ENCODE peak calls at places on chromosomes 16 and 17, in seven cellular contexts. X, A, L, I, B, G and K are unnamed samples.

GRCh38 chr17:10114931-10115535 is 83.4 kb downstream of the GAS7 start:
- DNase-seq in X (peak), A (peak), L (peak), I (peak), B (peak), G (peak), K (peak)

GRCh38 chr17:55577687-55578086 is 66.4 kb upstream of the SMIM36 start:
- DNase-seq in X (peak), A (no peak), L (no peak), I (peak), B (peak), G (no peak), K (peak)

GRCh38 chr16:8173111-8173644 is 417.1 kb downstream of the TMEM114 start:
- DNase-seq in X (peak), A (no peak), L (peak), I (peak), B (peak), G (peak), K (peak)

GRCh38 chr16:51763072-51763658 is 612.1 kb upstream of the SALL1 start:
- DNase-seq in X (no peak), A (no peak), L (no peak), I (no peak), B (no peak), G (no peak), K (no peak)

GRCh38 chr17:49180303-49180702 is 30.1 kb downstream of the GNGT2 start:
- DNase-seq in X (peak), A (no peak), L (peak), I (peak), B (peak), G (peak), K (peak)

GRCh38 chr17:65662166-65662565 is 100.7 kb upstream of the AXIN2 start:
- DNase-seq in X (peak), A (no peak), L (no peak), I (no peak), B (no peak), G (no peak), K (peak)

GRCh38 chr17:48259710-48260291 is 152.2 kb downstream of the SNX11 start:
- DNase-seq in X (peak), A (no peak), L (peak), I (no peak), B (no peak), G (peak), K (peak)

GRCh38 chr17:64780096-64781012 is 118.2 kb upstream of the SMURF2 start:
- DNase-seq in X (no peak), A (no peak), L (peak), I (peak), B (peak), G (peak), K (no peak)

GRCh38 chr16:8928467-8928957 is 35.2 kb downstream of the USP7 start:
- DNase-seq in X (peak), A (peak), L (no peak), I (no peak), B (no peak), G (no peak), K (peak)

GRCh38 chr16:77581706-77582105 is 140.6 kb upstream of the NUDT7 start:
- DNase-seq in X (no peak), A (no peak), L (no peak), I (no peak), B (no peak), G (no peak), K (peak)

GRCh38 chr17:55833311-55833710 is 82.5 kb downstream of the PCTP start:
- DNase-seq in X (peak), A (no peak), L (no peak), I (no peak), B (no peak), G (no peak), K (no peak)

GRCh38 chr16:27267037-27267677 is 1.4 kb downstream of the NSMCE1 start:
- DNase-seq in X (no peak), A (no peak), L (no peak), I (no peak), B (no peak), G (no peak), K (no peak)

GRCh38 chr17:83080641-83081560 is 1.5 kb downstream of the METRNL start:
- DNase-seq in X (no peak), A (no peak), L (no peak), I (no peak), B (no peak), G (no peak), K (peak)

GRCh38 chr16:67150058-67150832 is 553 bp downstream of the B3GNT9 start:
- DNase-seq in X (peak), A (no peak), L (no peak), I (peak), B (no peak), G (peak), K (peak)

GRCh38 chr16:27374794-27375499 is 27.0 kb upstream of the IL21R start:
- DNase-seq in X (peak), A (peak), L (peak), I (peak), B (peak), G (peak), K (peak)

GRCh38 chr17:48441231-48441711 is 11.3 kb upstream of the SKAP1 start:
- DNase-seq in X (no peak), A (no peak), L (no peak), I (no peak), B (no peak), G (no peak), K (no peak)

GRCh38 chr16:4500283-4500682 is 24.1 kb downstream of the HMOX2 start:
- DNase-seq in X (peak), A (peak), L (peak), I (no peak), B (no peak), G (peak), K (peak)

GRCh38 chr16:74868501-74868900 is 93.9 kb upstream of the FA2H start:
- DNase-seq in X (peak), A (no peak), L (peak), I (no peak), B (no peak), G (peak), K (peak)

GRCh38 chr16:11363927-11364258 is 18.6 kb downstream of the RMI2 start:
- DNase-seq in X (no peak), A (no peak), L (no peak), I (no peak), B (no peak), G (no peak), K (no peak)

GRCh38 chr16:8026450-8026849 is 563.9 kb downstream of the TMEM114 start:
- DNase-seq in X (no peak), A (no peak), L (peak), I (no peak), B (no peak), G (no peak), K (no peak)

GRCh38 chr16:70257391-70257790 is 5.7 kb upstream of the EXOSC6 start:
- DNase-seq in X (no peak), A (no peak), L (no peak), I (no peak), B (no peak), G (no peak), K (no peak)

DNA sequence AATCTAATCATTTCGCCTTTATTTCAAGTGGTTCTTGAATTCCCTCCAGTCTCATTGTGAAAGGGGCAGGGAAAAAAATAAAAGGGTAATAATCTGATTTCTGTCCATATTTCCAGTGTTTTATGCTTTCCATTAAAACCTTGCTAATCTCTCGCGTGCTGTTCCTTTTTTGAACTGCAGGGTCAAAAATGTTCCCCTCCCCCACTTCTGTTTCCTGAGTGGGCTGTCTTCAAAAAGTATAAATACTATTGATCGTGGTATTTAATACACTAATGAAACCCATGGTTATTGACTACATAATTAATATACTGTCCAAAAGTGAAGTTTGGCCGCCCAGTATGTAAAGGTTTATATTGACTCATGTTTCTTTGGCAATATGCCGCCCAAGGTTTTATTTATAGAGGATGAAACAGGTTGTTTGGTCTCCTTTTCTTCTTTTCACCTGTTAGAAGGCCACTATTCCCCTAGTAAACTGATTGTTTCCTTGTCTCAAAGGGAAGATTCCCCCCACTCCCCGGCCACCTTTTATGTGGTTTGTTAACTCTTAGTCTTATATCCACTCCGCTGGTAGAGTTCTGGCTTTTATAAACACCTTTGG is 69.7 kb downstream of the RPA1 start:
- DNase-seq in X (no peak), A (no peak), L (peak), I (no peak), B (no peak), G (no peak), K (no peak)
- H3K4me3 ChIP-seq in X (no peak), A (no peak), L (no peak), I (no peak), B (no peak), G (no peak), K (no peak)

GRCh38 chr16:3020247-3020603 is at the start of gene TNFRSF12A:
- DNase-seq in X (peak), A (no peak), L (peak), I (peak), B (peak), G (peak), K (peak)

GRCh38 chr16:3015865-3016521 is 2.0 kb downstream of the CLDN6 start:
- DNase-seq in X (no peak), A (no peak), L (no peak), I (no peak), B (no peak), G (no peak), K (no peak)

GRCh38 chr16:3017262-3017805 is 649 bp downstream of the CLDN6 start:
- DNase-seq in X (no peak), A (no peak), L (no peak), I (no peak), B (no peak), G (no peak), K (no peak)

GRCh38 chr16:3019594-3020246 is 448 bp upstream of the TNFRSF12A start:
- DNase-seq in X (no peak), A (no peak), L (no peak), I (no peak), B (no peak), G (no peak), K (no peak)

DNA sequence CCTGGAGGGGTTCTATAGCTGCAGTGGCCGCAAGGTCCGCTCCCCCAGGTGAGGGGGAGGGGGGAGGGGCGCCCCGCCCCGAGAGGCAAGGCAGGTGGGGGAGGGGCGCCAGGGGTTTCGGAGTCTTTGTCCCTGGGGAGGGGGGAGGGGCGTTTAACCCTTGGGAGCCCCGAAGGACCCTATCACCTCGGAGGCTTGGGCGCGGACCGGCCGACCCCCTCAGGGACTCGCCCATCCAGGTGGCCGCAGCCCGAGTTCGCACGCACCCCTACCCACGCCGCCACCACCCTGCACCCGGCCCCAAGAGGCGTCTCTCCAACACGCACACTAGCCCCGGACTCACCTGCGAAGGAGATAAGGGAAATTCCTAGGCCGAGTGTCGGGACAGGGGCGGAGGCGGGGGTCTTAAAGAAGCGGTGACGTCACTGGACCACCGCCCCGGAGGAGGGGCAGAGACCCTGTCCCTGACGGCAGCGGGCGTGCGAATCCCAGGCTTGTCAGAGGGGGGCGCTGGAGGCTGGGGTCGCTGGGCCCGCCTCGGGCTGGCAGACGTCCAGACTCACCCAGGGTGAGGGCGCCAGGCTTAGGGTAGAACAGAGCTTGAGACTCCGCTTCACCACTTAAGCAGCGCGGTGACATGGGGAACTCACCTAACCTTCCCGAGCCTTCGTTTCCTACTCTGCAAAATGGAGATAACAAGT is at the start of gene CLDN6:
- DNase-seq in X (no peak), A (no peak), L (no peak), I (no peak), B (no peak), G (no peak), K (peak)
- TF ChIP-seq CTCF in X (peak), A (peak), L (peak), I (no peak), B (no peak), G (peak), K (peak)

DNA sequence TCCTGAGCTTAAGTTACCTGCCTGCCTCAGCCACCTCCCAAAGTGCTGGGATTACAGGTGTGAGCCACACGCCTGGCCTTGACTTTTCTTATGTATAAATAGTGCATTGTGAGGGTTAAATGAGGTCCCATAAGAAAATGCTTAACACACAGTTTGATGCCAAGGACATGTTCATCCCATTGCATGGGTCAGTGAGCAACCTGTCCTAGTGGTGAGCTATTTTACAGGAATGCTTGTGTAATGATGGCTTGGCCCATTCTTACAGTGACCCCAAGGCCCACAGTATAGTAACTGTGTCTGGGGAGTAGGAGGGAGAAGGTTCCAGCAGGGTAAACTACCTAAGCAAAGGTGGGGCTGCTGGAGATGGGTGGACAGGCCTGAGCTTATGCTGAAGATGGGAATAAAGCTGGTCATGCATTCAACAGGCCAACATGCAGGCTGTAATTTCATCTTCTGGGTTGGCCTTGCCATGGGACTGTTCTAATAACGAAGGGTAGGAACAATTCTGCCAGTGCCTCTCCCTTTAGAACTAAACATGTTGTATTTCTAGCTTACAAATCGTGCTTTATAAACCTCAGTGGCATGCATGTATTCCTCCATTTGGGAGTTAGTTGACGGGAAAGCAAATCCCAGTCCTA is 6.2 kb downstream of the ACSF2 start:
- DNase-seq in X (no peak), A (no peak), L (no peak), I (no peak), B (no peak), G (no peak), K (peak)
- H3K4me3 ChIP-seq in X (no peak), A (no peak), L (no peak), I (no peak), B (no peak), G (no peak), K (no peak)

GRCh38 chr17:35871415-35871814 is 2.7 kb upstream of the HEATR9 start:
- DNase-seq in X (no peak), A (no peak), L (no peak), I (no peak), B (no peak), G (no peak), K (no peak)
- TF ChIP-seq CTCF in X (no peak), A (no peak), L (no peak), I (no peak), B (no peak), G (no peak), K (no peak)

DNA sequence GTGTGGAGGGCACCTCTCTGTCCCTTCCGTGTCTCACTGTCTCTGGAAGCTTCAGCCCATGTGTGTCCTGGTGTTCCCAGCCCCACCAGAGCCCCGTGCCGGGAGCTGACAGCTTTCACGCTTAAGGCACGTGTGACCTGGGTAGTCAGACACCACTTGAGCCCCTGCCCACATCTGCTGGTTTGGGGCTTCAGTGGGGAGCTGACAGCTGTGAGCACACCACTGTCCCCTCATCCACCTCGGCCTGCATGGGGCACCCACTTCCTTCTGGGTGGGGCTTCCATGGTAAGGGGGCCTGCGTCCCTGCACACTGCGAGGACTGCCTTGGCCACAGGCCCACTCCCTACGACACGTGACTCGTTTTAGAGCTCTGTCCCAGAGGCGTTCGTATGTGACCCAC is 2.6 kb upstream of the TEDC2 start:
- DNase-seq in X (no peak), A (no peak), L (no peak), I (no peak), B (no peak), G (no peak), K (no peak)
- H3K4me3 ChIP-seq in X (no peak), A (no peak), L (no peak), I (no peak), B (no peak), G (no peak), K (no peak)

GRCh38 chr17:32609085-32609484 is 122.3 kb downstream of the CDK5R1 start:
- DNase-seq in X (peak), A (no peak), L (peak), I (peak), B (peak), G (peak), K (peak)
- TF ChIP-seq CTCF in X (peak), A (no peak), L (peak), I (peak), B (peak), G (peak), K (peak)

GRCh38 chr17:45143101-45143670 is 5.1 kb upstream of the HEXIM1 start:
- DNase-seq in X (no peak), A (no peak), L (no peak), I (peak), B (no peak), G (no peak), K (no peak)
- H3K4me3 ChIP-seq in X (no peak), A (no peak), L (no peak), I (peak), B (peak), G (no peak), K (no peak)

GRCh38 chr16:50040028-50040427 is 15.0 kb downstream of the CNEP1R1 start:
- DNase-seq in X (no peak), A (no peak), L (no peak), I (no peak), B (no peak), G (no peak), K (no peak)

GRCh38 chr16:50038756-50039529 is 13.9 kb downstream of the CNEP1R1 start:
- DNase-seq in X (no peak), A (no peak), L (no peak), I (peak), B (peak), G (no peak), K (no peak)

GRCh38 chr16:50036426-50036825 is 11.4 kb downstream of the CNEP1R1 start:
- DNase-seq in X (no peak), A (no peak), L (no peak), I (no peak), B (no peak), G (no peak), K (no peak)

GRCh38 chr16:50037791-50038190 is 12.8 kb downstream of the CNEP1R1 start:
- DNase-seq in X (peak), A (no peak), L (no peak), I (no peak), B (no peak), G (peak), K (peak)

DNA sequence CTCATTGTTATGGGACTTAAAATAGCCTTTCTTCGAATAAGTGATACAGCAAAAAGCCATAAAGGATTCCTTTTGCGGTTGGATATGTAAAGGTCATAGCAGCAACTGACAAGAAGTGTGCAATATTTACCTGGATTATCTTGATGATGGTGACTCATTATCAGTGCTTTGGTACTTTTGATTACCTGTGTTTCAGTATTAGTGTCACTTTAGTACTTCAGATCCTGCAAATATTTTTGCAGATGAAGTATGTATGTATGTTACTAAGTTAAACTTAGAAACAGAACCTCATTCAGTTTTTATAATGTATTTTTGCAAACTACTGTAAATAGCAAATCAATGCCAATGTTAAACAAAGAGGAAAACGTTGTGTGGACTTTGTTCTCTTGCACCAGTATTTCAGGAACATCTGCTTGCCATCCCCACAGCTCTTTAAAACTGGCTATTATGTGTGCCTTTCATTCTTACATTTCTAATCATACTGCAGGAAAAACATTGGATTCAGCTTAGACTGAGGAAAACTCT is 10.5 kb downstream of the CNEP1R1 start:
- DNase-seq in X (no peak), A (no peak), L (no peak), I (no peak), B (no peak), G (peak), K (no peak)
- TF ChIP-seq CTCF in X (no peak), A (no peak), L (no peak), I (no peak), B (no peak), G (no peak), K (no peak)

GRCh38 chr16:85166699-85167588 is 54.7 kb upstream of the CIBAR2 start:
- DNase-seq in X (no peak), A (no peak), L (no peak), I (no peak), B (no peak), G (peak), K (no peak)
- H3K4me3 ChIP-seq in X (no peak), A (no peak), L (no peak), I (no peak), B (no peak), G (no peak), K (no peak)

DNA sequence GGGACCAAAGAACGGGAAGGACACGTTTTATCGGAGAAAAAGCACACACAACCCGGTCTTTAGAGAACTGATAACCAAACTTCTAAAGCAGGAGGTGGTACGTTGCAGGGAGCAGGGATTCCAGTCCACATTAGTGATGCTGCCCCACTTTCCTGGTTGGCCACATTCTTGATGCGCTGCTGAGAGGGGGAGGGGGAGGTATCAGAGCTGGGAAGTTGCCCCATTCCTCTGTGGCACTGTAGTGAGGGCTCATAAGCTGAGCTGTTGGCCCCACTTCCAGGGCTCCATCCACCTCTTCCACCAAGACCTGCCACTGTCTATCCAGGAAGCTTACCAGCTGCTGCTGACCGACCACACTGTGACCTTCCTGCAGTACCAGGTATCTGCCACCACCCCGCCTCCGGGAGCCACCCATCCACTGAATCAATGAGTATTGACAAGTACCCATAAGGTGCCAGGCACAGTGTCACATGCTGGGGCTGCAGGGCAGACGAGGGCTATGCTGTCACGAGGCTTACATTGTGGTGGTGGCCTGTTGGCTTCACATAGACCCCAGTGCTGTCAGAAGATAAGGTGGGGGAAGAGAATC is 1.0 kb downstream of the TSEN54 start:
- DNase-seq in X (no peak), A (no peak), L (peak), I (no peak), B (peak), G (no peak), K (no peak)
- TF ChIP-seq CTCF in X (no peak), A (no peak), L (no peak), I (no peak), B (no peak), G (no peak), K (no peak)